ENCODE peak calls at places on chromosomes 4 and X, in four cellular contexts. Y is IMR-90, T is K562, F is GM12878. R is an unnamed sample.

GRCh38 chr4:970854-971520 is 2.4 kb downstream of the DGKQ start:
- DNase-seq in F (no peak), Y (no peak), T (no peak), R (no peak)

GRCh38 chrX:119218198-119218597 is 17.9 kb upstream of the PGRMC1 start:
- DNase-seq in Y (peak), T (no peak), F (no peak), R (peak)

GRCh38 chr4:184536070-184536880 is 61.9 kb upstream of the IRF2 start:
- DNase-seq in F (no peak), T (no peak), Y (no peak), R (no peak)

GRCh38 chr4:8688908-8689445 is 96.4 kb downstream of the CPZ start:
- DNase-seq in Y (no peak), F (no peak), T (no peak), R (no peak)

GRCh38 chr4:159103406-159104131 is 690 bp downstream of the RAPGEF2 start:
- DNase-seq in F (no peak), T (peak), Y (peak), R (peak)

GRCh38 chr4:2408401-2408958 is 10.0 kb downstream of the ZFYVE28 start:
- DNase-seq in F (no peak), Y (no peak), T (peak), R (no peak)

GRCh38 chrX:11757729-11758399 is at the start of gene MSL3:
- DNase-seq in T (peak), Y (peak), F (no peak), R (peak)

GRCh38 chr4:111689731-111690130 is 455.5 kb upstream of the FAM241A start:
- DNase-seq in Y (peak), T (no peak), F (no peak), R (no peak)

GRCh38 chrX:40108959-40109287 is 11.2 kb upstream of the BCOR start:
- DNase-seq in T (peak), F (no peak), Y (peak), R (peak)

GRCh38 chrX:110219920-110220319 is 98.0 kb downstream of the AMMECR1 start:
- DNase-seq in Y (peak), T (no peak), F (no peak), R (peak)

GRCh38 chrX:12329476-12329875 is 191.2 kb downstream of the FRMPD4 start:
- DNase-seq in F (no peak), Y (no peak), T (no peak), R (no peak)

GRCh38 chrX:115112411-115112810 is 76.8 kb upstream of the RBMXL3 start:
- DNase-seq in Y (peak), T (no peak), F (no peak), R (no peak)

GRCh38 chrX:82748901-82749505 is 759.1 kb upstream of the POU3F4 start:
- DNase-seq in Y (no peak), F (no peak), T (no peak), R (no peak)

GRCh38 chrX:19602866-19603620 is 87.7 kb upstream of the MAP3K15 start:
- DNase-seq in F (no peak), Y (peak), T (peak), R (no peak)

GRCh38 chr4:147732516-147733193 is 767 bp downstream of the ARHGAP10 start:
- DNase-seq in T (peak), F (no peak), Y (peak), R (peak)

GRCh38 chrX:96576358-96576757 is 108.3 kb upstream of the DIAPH2 start:
- DNase-seq in T (no peak), Y (peak), F (no peak), R (peak)

GRCh38 chr4:83011779-83012630 is 1.4 kb upstream of the LIN54 start:
- DNase-seq in F (no peak), Y (peak), T (no peak), R (peak)

GRCh38 chr4:182449960-182450359 is 206.8 kb downstream of the TENM3 start:
- DNase-seq in Y (no peak), F (no peak), T (no peak), R (no peak)

GRCh38 chrX:53085661-53086229 is 3.6 kb downstream of the TSPYL2 start:
- DNase-seq in F (no peak), Y (no peak), T (no peak), R (no peak)

GRCh38 chrX:51641421-51642021 is 22.8 kb upstream of the CENPVL3 start:
- DNase-seq in F (no peak), T (peak), Y (peak), R (peak)

GRCh38 chrX:41734530-41734929 is 10.5 kb downstream of the GPR82 start:
- DNase-seq in T (no peak), Y (peak), F (no peak), R (peak)

GRCh38 chr4:7978489-7978888 is 38.8 kb upstream of the AFAP1 start:
- DNase-seq in Y (no peak), F (no peak), T (no peak), R (no peak)

GRCh38 chr4:140367738-140368137 is 5.7 kb upstream of the SCOC start:
- DNase-seq in T (no peak), F (no peak), Y (peak), R (peak)
- TF ChIP-seq FOS in T (no peak), F (no peak), Y (no peak), R (peak)

DNA sequence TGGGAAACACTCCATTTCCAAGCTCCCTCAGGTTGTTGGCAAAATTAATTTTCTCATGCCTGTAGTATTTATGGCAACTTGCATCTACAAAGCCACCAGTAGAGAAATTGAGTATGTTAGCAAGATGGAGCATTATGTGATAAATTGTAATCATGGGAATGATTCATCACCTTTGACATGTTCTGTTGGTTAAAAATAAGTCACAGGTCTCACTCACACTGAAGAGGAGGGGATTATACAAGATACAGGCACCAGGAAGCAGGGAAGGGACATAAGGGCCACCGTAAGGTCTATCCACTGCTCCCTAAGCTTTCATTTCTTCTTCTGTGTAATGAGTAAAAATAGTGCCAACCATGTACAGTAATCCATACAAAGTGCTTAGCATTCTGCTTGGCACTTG is 313.0 kb downstream of the GBA3 start:
- DNase-seq in F (no peak), T (no peak), Y (no peak), R (no peak)
- TF ChIP-seq FOS in F (no peak), T (no peak), Y (no peak), R (no peak)

DNA sequence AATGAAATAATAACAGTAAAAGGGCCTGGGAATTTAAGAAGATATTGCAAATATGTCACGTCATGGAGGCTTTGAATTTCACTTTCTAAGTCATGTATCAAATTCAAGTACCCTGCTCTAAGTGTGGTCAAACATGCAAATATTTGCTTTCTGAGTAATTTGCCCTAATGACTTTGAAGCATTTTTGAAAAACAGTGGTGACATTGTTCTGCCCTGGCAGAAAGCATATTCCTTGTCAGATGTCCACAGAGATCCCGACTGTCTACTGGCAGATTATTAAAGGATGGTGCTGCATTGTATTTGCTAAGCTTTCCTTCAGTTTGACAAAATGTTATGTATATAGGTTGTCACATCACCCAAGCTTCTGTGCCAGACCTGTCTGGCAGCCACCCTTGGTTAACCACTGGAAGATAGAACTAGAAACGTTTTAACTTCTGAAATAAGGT is 92.5 kb downstream of the ANK2 start:
- DNase-seq in T (no peak), Y (peak), F (no peak), R (no peak)
- TF ChIP-seq FOS in T (no peak), Y (no peak), F (no peak), R (no peak)

GRCh38 chr4:71346710-71347109 is 7.9 kb downstream of the SLC4A4 start:
- DNase-seq in T (no peak), Y (peak), F (no peak), R (no peak)
- TF ChIP-seq FOS in T (no peak), Y (no peak), F (no peak), R (no peak)

GRCh38 chrX:48806088-48806487 is 4.2 kb downstream of the HDAC6 start:
- DNase-seq in F (no peak), Y (no peak), T (no peak), R (no peak)
- TF ChIP-seq FOS in F (no peak), Y (no peak), T (no peak), R (no peak)

GRCh38 chr4:115121351-115122043 is 8.1 kb upstream of the NDST4 start:
- DNase-seq in Y (no peak), F (no peak), T (no peak), R (no peak)

GRCh38 chr4:115128037-115128436 is 14.6 kb upstream of the NDST4 start:
- DNase-seq in F (no peak), T (no peak), Y (no peak), R (no peak)

GRCh38 chr4:115126487-115126886 is 13.1 kb upstream of the NDST4 start:
- DNase-seq in Y (no peak), F (no peak), T (no peak), R (no peak)
- TF ChIP-seq FOS in Y (no peak), F (no peak), T (no peak), R (no peak)

GRCh38 chrX:140918398-140919043 is 83.9 kb upstream of the SPANXB1 start:
- DNase-seq in T (peak), Y (peak), F (peak), R (peak)
- TF ChIP-seq FOS in T (no peak), Y (no peak), F (no peak), R (no peak)

GRCh38 chrX:431032-431431 is 44.3 kb upstream of the PPP2R3B start:
- DNase-seq in T (no peak), Y (no peak), F (no peak), R (no peak)
- TF ChIP-seq FOS in T (no peak), Y (no peak), F (no peak), R (no peak)

GRCh38 chr4:81426770-81427604 is 44.7 kb downstream of the RASGEF1B start:
- DNase-seq in Y (peak), T (no peak), F (no peak), R (no peak)
- TF ChIP-seq FOS in Y (no peak), T (no peak), F (no peak), R (no peak)

R was measured in endothelial cell of umbilical vein.